ENCODE peak calls at places on chromosomes 16 and 17, in eight cellular contexts. Q is NCI-H2107, T is anterior cingulate cortex, Z is T follicular helper cell, S is A549, H is iPS DF 6.9, V is foreskin melanocyte, F is left ventricle myocardium inferior. B is an unnamed sample.

GRCh38 chr17:41008811-41009210 is at the start of gene KRTAP3-1:
- DNase-seq in Q (peak), T (no peak), Z (no peak), S (no peak), H (no peak), V (no peak), F (no peak), B (no peak)

GRCh38 chr17:65438708-65439294 is 122.6 kb downstream of the AXIN2 start:
- DNase-seq in Q (no peak), T (peak), Z (no peak), S (peak), H (no peak), V (no peak), F (no peak), B (no peak)

GRCh38 chr16:16004314-16004749 is 54.9 kb downstream of the ABCC1 start:
- DNase-seq in Q (no peak), T (no peak), Z (no peak), S (no peak), H (no peak), V (no peak), F (no peak), B (no peak)

GRCh38 chr16:67120025-67120424 is 10.3 kb downstream of the PHAF1 start:
- DNase-seq in Q (no peak), T (no peak), Z (no peak), S (no peak), H (no peak), V (no peak), F (no peak), B (no peak)

GRCh38 chr17:46811978-46812583 is 6.4 kb downstream of the WNT3 start:
- DNase-seq in Q (no peak), T (no peak), Z (no peak), S (no peak), H (no peak), V (no peak), F (no peak), B (no peak)

GRCh38 chr16:88066234-88066633 is 115.0 kb downstream of the BANP start:
- DNase-seq in Q (no peak), T (no peak), Z (no peak), S (no peak), H (no peak), V (no peak), F (no peak), B (no peak)

GRCh38 chr16:65817799-65818198 is 548.7 kb upstream of the CDH5 start:
- DNase-seq in Q (no peak), T (no peak), Z (no peak), S (no peak), H (no peak), V (no peak), F (no peak), B (no peak)

GRCh38 chr16:13873835-13874438 is 46.0 kb upstream of the ERCC4 start:
- DNase-seq in Q (peak), T (no peak), Z (no peak), S (peak), H (peak), V (no peak), F (no peak), B (no peak)

GRCh38 chr17:42026821-42027539 is 7.1 kb downstream of the NKIRAS2 start:
- DNase-seq in Q (no peak), T (no peak), Z (no peak), S (no peak), H (no peak), V (no peak), F (no peak), B (no peak)

GRCh38 chr16:27520982-27521673 is 28.6 kb downstream of the GTF3C1 start:
- DNase-seq in Q (no peak), T (no peak), Z (no peak), S (no peak), H (no peak), V (no peak), F (peak), B (no peak)

GRCh38 chr16:81694494-81695285 is 84.4 kb upstream of the PLCG2 start:
- DNase-seq in Q (no peak), T (no peak), Z (no peak), S (no peak), H (no peak), V (no peak), F (no peak), B (peak)

GRCh38 chr17:57294629-57295501 is 38.5 kb downstream of the MSI2 start:
- DNase-seq in Q (peak), T (no peak), Z (peak), S (peak), H (no peak), V (peak), F (peak), B (no peak)

GRCh38 chr17:31291820-31292219 is 5.2 kb downstream of the OMG start:
- DNase-seq in Q (no peak), T (no peak), Z (no peak), S (no peak), H (no peak), V (no peak), F (no peak), B (no peak)

GRCh38 chr17:21689604-21690003 is 2.7 kb upstream of the KCNJ18 start:
- DNase-seq in Q (no peak), T (no peak), Z (no peak), S (peak), H (no peak), V (no peak), F (no peak), B (no peak)

GRCh38 chr17:79990704-79991103 is 45.0 kb downstream of the TBC1D16 start:
- DNase-seq in Q (no peak), T (no peak), Z (no peak), S (no peak), H (no peak), V (no peak), F (no peak), B (no peak)